ENCODE peak calls at places on chromosomes 5 and 9, in nine cellular contexts. S is progenitor cell of endocrine pancreas, C is MCF 10A, B is choroid plexus epithelial cell, L is left ventricle myocardium inferior, F is GM13977, M is mammary epithelial cell, O is fibroblast of lung, N is GM06990. K is an unnamed sample.
A peak's percentile ranks its signal among the peaks of the same experiment; 100 is the strongest.

GRCh38 chr5:134026521-134027202 is 21.9 kb upstream of the VDAC1 start:
- DNase-seq in C (peak; percentile 86), B (peak; percentile 87), L (no peak), F (peak; percentile 78), S (peak; percentile 33), M (peak; percentile 72), N (no peak), O (peak; percentile 74), K (no peak)

GRCh38 chr9:134687556-134687955 is 46.0 kb downstream of the COL5A1 start:
- DNase-seq in N (no peak), S (no peak), O (no peak), B (no peak), F (no peak), M (no peak), C (no peak), L (no peak), K (no peak)

GRCh38 chr5:117623042-117623815 is 1048.6 kb upstream of the SEMA6A start:
- DNase-seq in B (peak; percentile 6), F (no peak), L (no peak), M (peak; percentile 5), C (peak; percentile 14), N (no peak), S (no peak), O (no peak), K (no peak)

GRCh38 chr5:170070556-170071412 is 34.9 kb upstream of the FOXI1 start:
- DNase-seq in C (peak; percentile 60), B (peak; percentile 67), N (no peak), F (no peak), M (peak; percentile 9), L (peak; percentile 31), S (peak; percentile 47), O (peak; percentile 36), K (peak; percentile 67)

GRCh38 chr9:79662553-79662956 is 90.8 kb downstream of the TLE4 start:
- DNase-seq in B (peak; percentile 38), L (no peak), C (no peak), M (no peak), O (peak; percentile 23), F (no peak), S (no peak), N (no peak), K (peak; percentile 24)

GRCh38 chr9:116411506-116411905 is 257.9 kb downstream of the PAPPA start:
- DNase-seq in S (no peak), L (no peak), C (no peak), M (no peak), O (no peak), B (no peak), F (no peak), N (no peak), K (no peak)

GRCh38 chr9:137316012-137316981 is 14.2 kb upstream of the NRARP start:
- DNase-seq in N (peak; percentile 55), B (no peak), S (peak; percentile 51), M (peak; percentile 32), C (peak; percentile 59), F (peak; percentile 96), O (no peak), L (peak; percentile 68), K (no peak)

GRCh38 chr5:75361310-75361709 is 24.3 kb downstream of the HMGCR start:
- DNase-seq in M (no peak), N (no peak), S (no peak), F (no peak), O (no peak), B (no peak), L (no peak), C (no peak), K (no peak)

GRCh38 chr5:37837101-37838032 is 2.5 kb downstream of the GDNF start:
- DNase-seq in F (peak; percentile 92), B (peak; percentile 80), C (peak; percentile 68), L (peak; percentile 71), N (peak; percentile 77), M (peak; percentile 79), O (peak; percentile 74), S (peak; percentile 55), K (peak; percentile 79)

GRCh38 chr5:24059006-24059405 is 551.6 kb downstream of the PRDM9 start:
- DNase-seq in S (no peak), N (no peak), O (peak; percentile 31), L (no peak), M (no peak), B (peak; percentile 0), C (no peak), F (no peak), K (no peak)

DNA sequence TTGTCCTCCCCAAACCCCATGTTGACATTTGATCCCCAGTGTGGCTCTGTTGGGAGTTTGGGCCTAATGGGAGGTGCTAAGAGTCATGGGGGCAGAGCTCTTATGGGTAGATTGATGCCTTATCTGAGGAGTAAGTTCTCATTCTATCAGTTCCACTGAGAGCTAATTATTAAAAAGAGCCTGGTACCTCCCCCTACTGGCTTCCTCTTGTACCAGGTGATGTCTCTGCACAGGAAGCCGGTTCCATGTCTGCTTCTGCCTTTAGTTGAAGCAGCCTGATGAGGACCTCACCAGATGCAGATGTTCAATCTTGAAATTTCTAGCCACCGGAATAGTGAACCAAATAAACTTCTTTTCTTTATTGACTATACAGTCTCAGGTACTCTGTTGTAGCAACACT is 10.8 kb downstream of the GABRB2 start:
- DNase-seq in N (no peak), B (no peak), F (no peak), O (no peak), M (no peak), L (no peak), C (peak; percentile 24), S (no peak), K (no peak)
- TF ChIP-seq CTCF in N (peak; percentile 56), B (no peak), F (peak; percentile 43), O (no peak), M (peak; percentile 21), L (no peak), C (peak; percentile 28), S (peak; percentile 36), K (peak; percentile 36)

GRCh38 chr9:77616191-77616590 is 31.9 kb downstream of the GNA14 start:
- DNase-seq in O (no peak), S (no peak), B (peak; percentile 21), C (peak; percentile 55), N (no peak), L (no peak), M (peak; percentile 8), F (no peak), K (no peak)
- TF ChIP-seq CTCF in O (no peak), S (no peak), B (no peak), C (no peak), N (no peak), L (no peak), M (no peak), F (no peak), K (no peak)

GRCh38 chr5:154642499-154643245 is 112.5 kb upstream of the LARP1 start:
- DNase-seq in C (peak; percentile 74), N (no peak), S (no peak), O (no peak), M (peak; percentile 12), F (no peak), B (peak; percentile 47), L (no peak), K (no peak)
- TF ChIP-seq CTCF in C (peak; percentile 86), N (peak; percentile 65), S (no peak), O (peak; percentile 65), M (peak; percentile 66), F (peak; percentile 35), B (peak; percentile 74), L (peak; percentile 77), K (peak; percentile 41)

GRCh38 chr9:119559056-119559455 is 189.8 kb upstream of the BRINP1 start:
- DNase-seq in L (no peak), S (no peak), C (no peak), O (no peak), N (no peak), B (no peak), F (no peak), M (no peak), K (no peak)

GRCh38 chr9:119559986-119560385 is 190.8 kb upstream of the BRINP1 start:
- DNase-seq in F (no peak), L (no peak), M (no peak), S (no peak), B (no peak), C (no peak), O (no peak), N (no peak), K (no peak)

DNA sequence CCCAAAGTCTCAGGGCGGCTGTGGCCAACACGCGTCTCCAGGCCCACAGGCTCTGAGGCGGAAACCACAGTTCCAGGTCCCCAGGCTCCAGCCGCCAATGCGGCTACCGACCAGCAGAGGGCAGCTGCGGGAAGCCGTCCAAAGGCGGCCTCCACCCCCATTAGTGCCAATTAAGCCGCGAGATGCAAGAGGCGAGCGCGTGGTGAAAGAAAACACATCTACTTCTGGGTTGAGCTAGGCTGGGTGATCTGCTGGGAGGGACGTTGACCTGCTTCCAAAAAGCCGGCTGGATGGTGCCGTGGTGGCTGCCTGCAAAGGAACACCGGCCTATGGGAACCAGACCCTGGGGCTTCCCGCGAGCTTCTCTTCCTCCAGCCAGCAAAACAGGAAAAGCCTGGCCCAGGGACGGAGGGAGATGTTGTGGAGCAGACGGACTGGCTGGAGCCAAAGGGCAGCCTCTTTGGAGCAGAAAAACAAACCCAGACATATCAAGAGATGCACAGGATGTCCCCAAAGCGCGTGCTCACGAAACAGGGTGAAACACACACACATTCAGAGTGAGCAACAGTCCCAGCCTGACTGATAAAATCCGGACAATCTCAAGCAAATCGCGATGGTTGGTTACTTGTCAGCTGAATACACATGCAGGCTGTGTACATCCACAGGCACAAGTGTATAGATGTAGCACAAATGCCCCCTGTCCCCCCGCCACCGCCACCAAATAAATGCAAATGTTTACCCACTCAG is 187.1 kb upstream of the BRINP1 start:
- DNase-seq in S (peak; percentile 79), B (peak; percentile 68), O (peak; percentile 30), L (peak; percentile 66), C (peak; percentile 40), M (peak; percentile 47), N (peak; percentile 57), F (peak; percentile 67), K (peak; percentile 83)
- TF ChIP-seq CTCF in S (peak; percentile 99), B (peak; percentile 99), O (peak; percentile 93), L (peak; percentile 96), C (peak; percentile 74), M (peak; percentile 97), N (peak; percentile 99), F (peak; percentile 96), K (peak; percentile 98)

GRCh38 chr9:85973238-85973637 is 32.3 kb downstream of the NAA35 start:
- DNase-seq in F (no peak), N (no peak), C (no peak), M (no peak), O (no peak), S (no peak), L (no peak), B (no peak), K (no peak)

GRCh38 chr9:85984457-85984856 is 43.5 kb downstream of the NAA35 start:
- DNase-seq in N (no peak), F (no peak), M (no peak), S (no peak), B (no peak), O (no peak), L (no peak), C (no peak), K (no peak)

GRCh38 chr9:85978496-85978895 is 37.5 kb downstream of the NAA35 start:
- DNase-seq in S (no peak), F (no peak), N (no peak), O (no peak), C (no peak), B (no peak), L (no peak), M (no peak), K (no peak)
- TF ChIP-seq CTCF in S (no peak), F (no peak), N (no peak), O (no peak), C (no peak), B (no peak), L (no peak), M (no peak), K (no peak)

GRCh38 chr9:25960235-25960634 is 282.0 kb upstream of the TUSC1 start:
- DNase-seq in F (no peak), S (no peak), M (no peak), L (no peak), C (no peak), B (no peak), O (no peak), N (no peak), K (no peak)

GRCh38 chr9:25964239-25964638 is 286.0 kb upstream of the TUSC1 start:
- DNase-seq in O (peak; percentile 54), M (peak; percentile 59), F (peak; percentile 29), L (no peak), C (peak; percentile 84), S (no peak), B (peak; percentile 61), N (no peak), K (peak; percentile 14)
- TF ChIP-seq CTCF in O (peak; percentile 58), M (peak; percentile 75), F (peak; percentile 85), L (peak; percentile 11), C (peak; percentile 52), S (peak; percentile 67), B (peak; percentile 48), N (peak; percentile 43), K (peak; percentile 70)